ENCODE peak calls at places on chromosomes 11 and 22, in four cellular contexts. P is NCI-H510A treated with DMSO at 0.1 percent for 48 hours, E is KBM-7, A is left ventricle myocardium superior. D is an unnamed sample.

GRCh38 chr22:32376681-32377080 is 19.0 kb downstream of the RFPL3 start:
- DNase-seq in A (no peak), E (no peak), P (no peak), D (no peak)

GRCh38 chr11:12166299-12167092 is 56.1 kb downstream of the MICAL2 start:
- DNase-seq in A (no peak), P (no peak), E (no peak), D (no peak)

GRCh38 chr11:104899226-104899625 is 966 bp upstream of the CASP12 start:
- DNase-seq in E (no peak), P (no peak), A (no peak), D (no peak)

GRCh38 chr11:131925829-131926228 is 555.4 kb downstream of the NTM start:
- DNase-seq in A (no peak), E (no peak), P (no peak), D (no peak)

GRCh38 chr11:21814169-21814568 is 378.7 kb upstream of the ANO5 start:
- DNase-seq in E (no peak), P (peak; percentile 3), A (no peak), D (peak; percentile 36)

GRCh38 chr11:46277313-46277622 is 194 bp upstream of the CREB3L1 start:
- DNase-seq in E (peak; percentile 63), P (no peak), A (no peak), D (peak; percentile 51)

GRCh38 chr11:23112987-23113886 is 253.0 kb upstream of the CCDC179 start:
- DNase-seq in P (peak; percentile 78), A (no peak), E (peak; percentile 34), D (peak; percentile 49)

GRCh38 chr11:95412074-95412473 is 181.1 kb upstream of the SESN3 start:
- DNase-seq in E (no peak), P (no peak), A (no peak), D (no peak)

GRCh38 chr11:76083563-76084451 is 122.5 kb downstream of the WNT11 start:
- DNase-seq in P (no peak), E (no peak), A (no peak), D (no peak)

GRCh38 chr11:93116641-93117577 is 80.9 kb downstream of the SLC36A4 start:
- DNase-seq in P (no peak), A (no peak), E (no peak), D (no peak)

GRCh38 chr11:86955674-86956522 is 703 bp upstream of the FZD4 start:
- DNase-seq in A (peak; percentile 93), E (peak; percentile 85), P (peak; percentile 87), D (peak; percentile 24)